ENCODE peak calls at places on chromosome 1, in eight cellular contexts. R is left ventricle myocardium superior; V is Calu3; N is GM23338; Y is activated T-helper 1 cell treated with anti-CD3 and anti-CD28 coated beads, Interleukin-2, amount 50 U/mL, for 16 hours; E is mesenchymal stem cell; A is globus pallidus; S is pancreas. G is an unnamed sample.

GRCh38 chr1:167110586-167110985 is 16.7 kb downstream of the STYXL2 start:
- DNase-seq in E (no peak), R (no peak), N (no peak), Y (no peak), V (no peak), A (no peak), S (no peak), G (no peak)

GRCh38 chr1:230047114-230047865 is 19.7 kb upstream of the GALNT2 start:
- DNase-seq in R (no peak), A (no peak), N (peak), V (no peak), Y (no peak), E (no peak), S (no peak), G (no peak)

GRCh38 chr1:244114895-244115294 is 63.8 kb downstream of the ZBTB18 start:
- DNase-seq in V (no peak), Y (no peak), N (no peak), A (no peak), S (no peak), E (no peak), R (no peak), G (no peak)

GRCh38 chr1:236401698-236402097 is 7.6 kb downstream of the EDARADD start:
- DNase-seq in R (no peak), E (no peak), A (no peak), V (no peak), Y (no peak), S (no peak), N (no peak), G (no peak)

GRCh38 chr1:97740891-97741290 is 179.9 kb downstream of the DPYD start:
- DNase-seq in V (no peak), N (no peak), R (no peak), E (no peak), Y (no peak), S (no peak), A (no peak), G (no peak)

GRCh38 chr1:64686828-64687724 is 57.8 kb upstream of the RAVER2 start:
- DNase-seq in E (peak), N (peak), R (no peak), V (peak), A (no peak), S (no peak), Y (no peak), G (peak)

GRCh38 chr1:24683713-24684162 is 40.6 kb downstream of the SRRM1 start:
- DNase-seq in R (no peak), E (peak), V (peak), Y (no peak), N (no peak), A (no peak), S (no peak), G (no peak)

GRCh38 chr1:51693420-51694144 is 76.7 kb downstream of the OSBPL9 start:
- DNase-seq in S (no peak), R (no peak), N (no peak), A (no peak), Y (no peak), V (no peak), E (no peak), G (no peak)

GRCh38 chr1:76035053-76035452 is 39.5 kb upstream of the ST6GALNAC3 start:
- DNase-seq in R (no peak), V (peak), Y (no peak), E (no peak), N (no peak), S (no peak), A (peak), G (no peak)